ENCODE peak calls at places on chromosome 22, in eight cellular contexts. One of them, this sample, is unnamed.

GRCh38 chr22:37225481-37225880 is 13.2 kb upstream of the SSTR3 start:
- DNase-seq in non-pigmented ciliary epithelial cell: no peak
- DNase-seq in adipocyte: no peak
- DNase-seq in nucleus accumbens: no peak
- DNase-seq in aorta: peak
- DNase-seq in stimulated activated CD8-positive, alpha-beta memory T cell treated with anti-CD3 and anti-CD28 coated beads, Interleukin-2, amount 100 ng/mL, for 1 hour: no peak
- DNase-seq in skeletal muscle cell: no peak
- DNase-seq in dorsolateral prefrontal cortex: no peak
- DNase-seq in this sample: no peak

GRCh38 chr22:27681037-27681436 is 120.5 kb downstream of the MN1 start:
- DNase-seq in non-pigmented ciliary epithelial cell: no peak
- DNase-seq in adipocyte: no peak
- DNase-seq in nucleus accumbens: no peak
- DNase-seq in aorta: peak
- DNase-seq in stimulated activated CD8-positive, alpha-beta memory T cell treated with anti-CD3 and anti-CD28 coated beads, Interleukin-2, amount 100 ng/mL, for 1 hour: no peak
- DNase-seq in skeletal muscle cell: no peak
- DNase-seq in dorsolateral prefrontal cortex: no peak
- DNase-seq in this sample: no peak

GRCh38 chr22:48640890-48641771 is 1186.5 kb downstream of the BRD1 start:
- DNase-seq in non-pigmented ciliary epithelial cell: no peak
- DNase-seq in adipocyte: no peak
- DNase-seq in nucleus accumbens: no peak
- DNase-seq in aorta: no peak
- DNase-seq in stimulated activated CD8-positive, alpha-beta memory T cell treated with anti-CD3 and anti-CD28 coated beads, Interleukin-2, amount 100 ng/mL, for 1 hour: no peak
- DNase-seq in skeletal muscle cell: no peak
- DNase-seq in dorsolateral prefrontal cortex: no peak
- DNase-seq in this sample: no peak

GRCh38 chr22:28560005-28560742 is 119.5 kb downstream of the TTC28 start:
- DNase-seq in non-pigmented ciliary epithelial cell: no peak
- DNase-seq in adipocyte: peak
- DNase-seq in nucleus accumbens: no peak
- DNase-seq in aorta: no peak
- DNase-seq in stimulated activated CD8-positive, alpha-beta memory T cell treated with anti-CD3 and anti-CD28 coated beads, Interleukin-2, amount 100 ng/mL, for 1 hour: no peak
- DNase-seq in skeletal muscle cell: peak
- DNase-seq in dorsolateral prefrontal cortex: no peak
- DNase-seq in this sample: no peak

GRCh38 chr22:29043906-29044575 is 17.6 kb downstream of the C22orf31 start:
- DNase-seq in non-pigmented ciliary epithelial cell: no peak
- DNase-seq in adipocyte: peak
- DNase-seq in nucleus accumbens: no peak
- DNase-seq in aorta: no peak
- DNase-seq in stimulated activated CD8-positive, alpha-beta memory T cell treated with anti-CD3 and anti-CD28 coated beads, Interleukin-2, amount 100 ng/mL, for 1 hour: no peak
- DNase-seq in skeletal muscle cell: no peak
- DNase-seq in dorsolateral prefrontal cortex: no peak
- DNase-seq in this sample: no peak

GRCh38 chr22:20652582-20652981 is 121.3 kb upstream of the SERPIND1 start:
- DNase-seq in non-pigmented ciliary epithelial cell: no peak
- DNase-seq in adipocyte: no peak
- DNase-seq in nucleus accumbens: no peak
- DNase-seq in aorta: no peak
- DNase-seq in stimulated activated CD8-positive, alpha-beta memory T cell treated with anti-CD3 and anti-CD28 coated beads, Interleukin-2, amount 100 ng/mL, for 1 hour: no peak
- DNase-seq in skeletal muscle cell: no peak
- DNase-seq in dorsolateral prefrontal cortex: no peak
- DNase-seq in this sample: no peak

GRCh38 chr22:26593763-26594162 is 3.8 kb upstream of the TPST2 start:
- DNase-seq in non-pigmented ciliary epithelial cell: no peak
- DNase-seq in adipocyte: no peak
- DNase-seq in nucleus accumbens: no peak
- DNase-seq in aorta: no peak
- DNase-seq in stimulated activated CD8-positive, alpha-beta memory T cell treated with anti-CD3 and anti-CD28 coated beads, Interleukin-2, amount 100 ng/mL, for 1 hour: no peak
- DNase-seq in skeletal muscle cell: no peak
- DNase-seq in dorsolateral prefrontal cortex: no peak
- DNase-seq in this sample: no peak

GRCh38 chr22:44396727-44397722 is 84.3 kb upstream of the SHISAL1 start:
- DNase-seq in non-pigmented ciliary epithelial cell: no peak
- DNase-seq in adipocyte: no peak
- DNase-seq in nucleus accumbens: no peak
- DNase-seq in aorta: no peak
- DNase-seq in stimulated activated CD8-positive, alpha-beta memory T cell treated with anti-CD3 and anti-CD28 coated beads, Interleukin-2, amount 100 ng/mL, for 1 hour: no peak
- DNase-seq in skeletal muscle cell: no peak
- DNase-seq in dorsolateral prefrontal cortex: no peak
- DNase-seq in this sample: no peak

GRCh38 chr22:30643055-30643875 is 7.7 kb downstream of the SLC35E4 start:
- DNase-seq in non-pigmented ciliary epithelial cell: no peak
- DNase-seq in adipocyte: no peak
- DNase-seq in nucleus accumbens: no peak
- DNase-seq in aorta: no peak
- DNase-seq in stimulated activated CD8-positive, alpha-beta memory T cell treated with anti-CD3 and anti-CD28 coated beads, Interleukin-2, amount 100 ng/mL, for 1 hour: no peak
- DNase-seq in skeletal muscle cell: no peak
- DNase-seq in dorsolateral prefrontal cortex: no peak
- DNase-seq in this sample: no peak

GRCh38 chr22:28435271-28435825 is 244.3 kb downstream of the TTC28 start:
- DNase-seq in non-pigmented ciliary epithelial cell: no peak
- DNase-seq in adipocyte: no peak
- DNase-seq in nucleus accumbens: no peak
- DNase-seq in aorta: no peak
- DNase-seq in stimulated activated CD8-positive, alpha-beta memory T cell treated with anti-CD3 and anti-CD28 coated beads, Interleukin-2, amount 100 ng/mL, for 1 hour: no peak
- DNase-seq in skeletal muscle cell: no peak
- DNase-seq in dorsolateral prefrontal cortex: no peak
- DNase-seq in this sample: no peak

GRCh38 chr22:48241658-48242057 is 1479.2 kb downstream of the TBC1D22A start:
- DNase-seq in non-pigmented ciliary epithelial cell: no peak
- DNase-seq in adipocyte: no peak
- DNase-seq in nucleus accumbens: no peak
- DNase-seq in aorta: no peak
- DNase-seq in stimulated activated CD8-positive, alpha-beta memory T cell treated with anti-CD3 and anti-CD28 coated beads, Interleukin-2, amount 100 ng/mL, for 1 hour: no peak
- DNase-seq in skeletal muscle cell: no peak
- DNase-seq in dorsolateral prefrontal cortex: no peak
- DNase-seq in this sample: no peak